ENCODE peak calls at places on chromosomes 12 and 14, in ten cellular contexts. O, Q, E, C, K, N, R, I, S and Y are unnamed samples.
A peak's percentile ranks its signal among the peaks of the same experiment; 100 is the strongest.

GRCh38 chr12:4133636-4134433 is 139.7 kb upstream of the CCND2 start:
- DNase-seq in O (no peak), Q (no peak), E (peak; percentile 97), C (no peak), K (peak; percentile 65), N (no peak), R (no peak), I (peak; percentile 53), S (no peak), Y (no peak)

GRCh38 chr14:94129111-94129757 is at the start of gene IFI27L2:
- DNase-seq in O (no peak), Q (peak; percentile 86), E (peak; percentile 89), C (peak; percentile 72), K (peak; percentile 84), N (peak; percentile 90), R (peak; percentile 89), I (peak; percentile 44), S (peak; percentile 96), Y (peak; percentile 74)

GRCh38 chr12:38392584-38393144 is 76.1 kb downstream of the ALG10B start:
- DNase-seq in O (no peak), Q (peak; percentile 98), E (no peak), C (no peak), K (no peak), N (no peak), R (peak; percentile 44), I (no peak), S (no peak), Y (peak; percentile 72)

GRCh38 chr12:7797698-7798398 is 8.6 kb downstream of the NANOG start:
- DNase-seq in O (no peak), Q (peak; percentile 46), E (peak; percentile 3), C (no peak), K (no peak), N (no peak), R (peak; percentile 46), I (no peak), S (no peak), Y (no peak)

GRCh38 chr14:58362798-58363412 is 32.8 kb upstream of the TOMM20L start:
- DNase-seq in O (no peak), Q (peak; percentile 49), E (peak; percentile 11), C (peak; percentile 50), K (no peak), N (peak; percentile 18), R (peak; percentile 17), I (no peak), S (peak; percentile 14), Y (peak; percentile 23)

GRCh38 chr14:53608369-53608768 is 348.3 kb downstream of the BMP4 start:
- DNase-seq in O (no peak), Q (peak; percentile 80), E (peak; percentile 61), C (no peak), K (no peak), N (peak; percentile 73), R (peak; percentile 36), I (no peak), S (peak; percentile 5), Y (peak; percentile 91)

GRCh38 chr12:75438052-75438754 is 42.4 kb upstream of the GLIPR1 start:
- DNase-seq in O (no peak), Q (no peak), E (no peak), C (no peak), K (no peak), N (no peak), R (no peak), I (no peak), S (no peak), Y (peak; percentile 24)

GRCh38 chr12:25106818-25107217 is 88.1 kb downstream of the DNAI7 start:
- DNase-seq in O (no peak), Q (no peak), E (no peak), C (no peak), K (no peak), N (no peak), R (no peak), I (no peak), S (no peak), Y (no peak)

GRCh38 chr12:122148657-122149056 is 25.4 kb downstream of the IL31 start:
- DNase-seq in O (no peak), Q (no peak), E (no peak), C (no peak), K (no peak), N (no peak), R (peak; percentile 14), I (no peak), S (no peak), Y (no peak)

GRCh38 chr12:108327621-108328371 is 11.3 kb downstream of the CMKLR1 start:
- DNase-seq in O (no peak), Q (no peak), E (no peak), C (no peak), K (no peak), N (no peak), R (no peak), I (no peak), S (no peak), Y (no peak)

GRCh38 chr12:66751432-66752113 is 72.7 kb upstream of the GRIP1 start:
- DNase-seq in O (no peak), Q (peak; percentile 0), E (no peak), C (no peak), K (no peak), N (no peak), R (no peak), I (no peak), S (no peak), Y (peak; percentile 4)

GRCh38 chr12:1995205-1995896 is 8.9 kb downstream of the DCP1B start:
- DNase-seq in O (no peak), Q (no peak), E (no peak), C (no peak), K (no peak), N (no peak), R (peak; percentile 16), I (no peak), S (no peak), Y (no peak)

GRCh38 chr12:12506541-12506940 is 56.1 kb downstream of the DUSP16 start:
- DNase-seq in O (no peak), Q (no peak), E (no peak), C (no peak), K (no peak), N (no peak), R (peak; percentile 77), I (peak; percentile 10), S (peak; percentile 64), Y (no peak)

GRCh38 chr12:66449531-66449930 is 147.2 kb downstream of the HELB start:
- DNase-seq in O (no peak), Q (peak; percentile 30), E (no peak), C (no peak), K (no peak), N (no peak), R (no peak), I (no peak), S (no peak), Y (peak; percentile 95)

GRCh38 chr12:42382013-42382696 is 56.2 kb downstream of the PPHLN1 start:
- DNase-seq in O (no peak), Q (peak; percentile 39), E (no peak), C (no peak), K (no peak), N (no peak), R (peak; percentile 61), I (no peak), S (peak; percentile 54), Y (peak; percentile 29)

GRCh38 chr12:65420941-65421340 is 142.5 kb downstream of the MSRB3 start:
- DNase-seq in O (no peak), Q (no peak), E (no peak), C (no peak), K (no peak), N (no peak), R (no peak), I (no peak), S (no peak), Y (no peak)

GRCh38 chr14:78959674-78960264 is 789.6 kb downstream of the NRXN3 start:
- DNase-seq in O (no peak), Q (peak; percentile 70), E (peak; percentile 71), C (peak; percentile 56), K (peak; percentile 87), N (peak; percentile 58), R (peak; percentile 84), I (peak; percentile 74), S (peak; percentile 80), Y (peak; percentile 61)

GRCh38 chr12:79168687-79169086 is 304.1 kb downstream of the SYT1 start:
- DNase-seq in O (no peak), Q (no peak), E (no peak), C (no peak), K (no peak), N (no peak), R (no peak), I (no peak), S (no peak), Y (no peak)

GRCh38 chr12:43278268-43278832 is 273.7 kb downstream of the ADAMTS20 start:
- DNase-seq in O (no peak), Q (no peak), E (no peak), C (no peak), K (no peak), N (no peak), R (peak; percentile 30), I (no peak), S (no peak), Y (no peak)

GRCh38 chr12:990308-990648 is 745 bp upstream of the ERC1 start:
- DNase-seq in O (no peak), Q (peak; percentile 61), E (peak; percentile 62), C (peak; percentile 59), K (peak; percentile 87), N (peak; percentile 38), R (peak; percentile 88), I (peak; percentile 55), S (no peak), Y (no peak)

GRCh38 chr12:100789975-100790374 is 4.6 kb upstream of the ANO4 start:
- DNase-seq in O (no peak), Q (no peak), E (no peak), C (no peak), K (no peak), N (no peak), R (no peak), I (no peak), S (no peak), Y (no peak)

GRCh38 chr12:98294426-98294825 is 221.0 kb upstream of the TMPO start:
- DNase-seq in O (no peak), Q (no peak), E (no peak), C (no peak), K (no peak), N (no peak), R (no peak), I (no peak), S (no peak), Y (no peak)